ENCODE peak calls at places on chromosomes 16 and 17, in eight cellular contexts. F, B, N, A, E, J, P and L are unnamed samples.
A peak's percentile ranks its signal among the peaks of the same experiment; 100 is the strongest.

GRCh38 chr16:4376126-4376819 is 4.6 kb downstream of the VASN start:
- DNase-seq in J (no peak), E (no peak), B (peak; percentile 81), F (peak; percentile 86), A (no peak), N (no peak), P (no peak), L (no peak)

GRCh38 chr17:72175787-72176515 is 55.1 kb downstream of the SOX9 start:
- DNase-seq in N (no peak), A (peak; percentile 21), J (no peak), B (no peak), P (no peak), F (no peak), E (no peak), L (no peak)

GRCh38 chr17:41537990-41538389 is 9.9 kb upstream of the KRT19 start:
- DNase-seq in E (no peak), J (no peak), N (no peak), P (no peak), A (no peak), F (no peak), B (no peak), L (no peak)

GRCh38 chr17:4487820-4488716 is 10.6 kb upstream of the SPNS2 start:
- DNase-seq in P (no peak), F (no peak), J (no peak), N (no peak), B (no peak), A (no peak), E (no peak), L (no peak)

GRCh38 chr16:52928955-52929354 is 123.7 kb downstream of the CHD9NB start:
- DNase-seq in A (no peak), E (no peak), N (no peak), B (no peak), F (no peak), P (no peak), J (no peak), L (no peak)

GRCh38 chr17:2931426-2931825 is 132.0 kb downstream of the OR1D5 start:
- DNase-seq in E (peak; percentile 34), N (no peak), A (no peak), F (no peak), B (no peak), P (no peak), J (no peak), L (no peak)

GRCh38 chr16:68700120-68700519 is 37.0 kb upstream of the CDH1 start:
- DNase-seq in J (no peak), F (no peak), A (peak; percentile 40), B (no peak), E (no peak), N (no peak), P (no peak), L (no peak)

GRCh38 chr16:79089735-79090284 is 510.7 kb downstream of the MAF start:
- DNase-seq in E (no peak), J (peak; percentile 9), A (no peak), N (no peak), B (peak; percentile 26), F (peak; percentile 21), P (no peak), L (peak; percentile 17)

GRCh38 chr16:17589898-17590297 is 119.1 kb upstream of the XYLT1 start:
- DNase-seq in N (no peak), A (peak; percentile 30), P (no peak), B (no peak), F (no peak), E (no peak), J (no peak), L (no peak)

GRCh38 chr16:8194795-8195194 is 395.5 kb downstream of the TMEM114 start:
- DNase-seq in A (no peak), J (no peak), N (no peak), E (peak; percentile 58), P (no peak), B (no peak), F (no peak), L (no peak)

GRCh38 chr17:17424552-17424951 is 52.2 kb upstream of the MED9 start:
- DNase-seq in F (no peak), E (no peak), P (no peak), A (no peak), J (no peak), B (no peak), N (no peak), L (no peak)

GRCh38 chr16:77838597-77839255 is 50.4 kb downstream of the VAT1L start:
- DNase-seq in E (no peak), A (peak; percentile 78), P (no peak), B (no peak), N (no peak), J (no peak), F (no peak), L (no peak)

GRCh38 chr17:15947331-15947730 is 2.4 kb downstream of the ADORA2B start:
- DNase-seq in B (no peak), A (peak; percentile 39), E (no peak), J (no peak), P (no peak), F (no peak), N (no peak), L (no peak)

GRCh38 chr16:17519041-17519440 is 48.3 kb upstream of the XYLT1 start:
- DNase-seq in B (peak; percentile 70), P (no peak), N (no peak), A (no peak), E (no peak), J (no peak), F (no peak), L (no peak)

GRCh38 chr16:28910046-28911031 is 14.7 kb downstream of the RABEP2 start:
- DNase-seq in N (no peak), P (no peak), B (no peak), E (peak; percentile 9), J (no peak), F (no peak), A (no peak), L (no peak)

GRCh38 chr16:67930191-67930590 is 1.5 kb downstream of the CTRL start:
- DNase-seq in A (no peak), F (no peak), P (no peak), J (no peak), N (no peak), E (no peak), B (no peak), L (no peak)

GRCh38 chr17:70345061-70345460 is 175.7 kb downstream of the KCNJ2 start:
- DNase-seq in A (no peak), N (no peak), J (no peak), B (no peak), E (no peak), P (no peak), F (no peak), L (no peak)

GRCh38 chr17:21288581-21289017 is 4.1 kb downstream of the MAP2K3 start:
- DNase-seq in F (no peak), P (no peak), A (no peak), E (no peak), B (no peak), J (peak; percentile 32), N (no peak), L (no peak)

GRCh38 chr16:72508196-72508595 is 336.2 kb upstream of the PMFBP1 start:
- DNase-seq in P (no peak), J (no peak), F (no peak), E (no peak), B (peak; percentile 43), A (no peak), N (no peak), L (no peak)

GRCh38 chr17:17834974-17835373 is 1.8 kb downstream of the SREBF1 start:
- DNase-seq in A (no peak), J (no peak), F (no peak), B (no peak), E (no peak), P (no peak), N (no peak), L (no peak)

GRCh38 chr17:43790311-43790940 is 10.2 kb downstream of the CFAP97D1 start:
- DNase-seq in A (no peak), E (peak; percentile 21), N (no peak), F (no peak), B (no peak), J (no peak), P (no peak), L (no peak)

GRCh38 chr17:48333034-48333491 is 97.0 kb downstream of the SKAP1 start:
- DNase-seq in N (no peak), E (no peak), F (no peak), B (peak; percentile 0), A (no peak), P (no peak), J (no peak), L (no peak)

GRCh38 chr17:75765981-75766380 is 989 bp upstream of the GALK1 start:
- DNase-seq in A (no peak), P (no peak), J (no peak), B (no peak), E (no peak), F (no peak), N (no peak), L (no peak)

GRCh38 chr16:51276335-51276734 is 125.3 kb upstream of the SALL1 start:
- DNase-seq in J (no peak), E (no peak), N (no peak), P (no peak), B (no peak), F (no peak), A (peak; percentile 26), L (no peak)

GRCh38 chr17:57669671-57670529 is 75.2 kb downstream of the CCDC182 start:
- DNase-seq in A (no peak), B (no peak), E (no peak), P (no peak), J (no peak), F (no peak), N (no peak), L (no peak)

GRCh38 chr17:50318551-50319310 is 27.2 kb upstream of the XYLT2 start:
- DNase-seq in B (no peak), A (no peak), F (no peak), J (no peak), E (no peak), P (no peak), N (no peak), L (no peak)

GRCh38 chr16:83992624-83993023 is 24.6 kb downstream of the NECAB2 start:
- DNase-seq in F (peak; percentile 70), A (peak; percentile 31), J (no peak), P (no peak), B (peak; percentile 56), N (no peak), E (no peak), L (no peak)

GRCh38 chr17:19019041-19019941 is 14.7 kb upstream of the FAM83G start:
- DNase-seq in F (no peak), B (no peak), P (no peak), A (no peak), N (no peak), E (no peak), J (no peak), L (no peak)

GRCh38 chr17:30160419-30161172 is 44.0 kb downstream of the NSRP1 start:
- DNase-seq in J (no peak), N (no peak), A (no peak), P (no peak), B (no peak), E (no peak), F (no peak), L (no peak)

GRCh38 chr17:77090476-77090875 is 50.3 kb upstream of the SEC14L1 start:
- DNase-seq in N (no peak), J (no peak), P (no peak), B (no peak), E (no peak), F (no peak), A (no peak), L (no peak)

GRCh38 chr17:27282054-27282501 is 11.8 kb upstream of the WSB1 start:
- DNase-seq in E (no peak), P (no peak), F (no peak), J (peak; percentile 49), A (no peak), N (no peak), B (peak; percentile 44), L (no peak)

GRCh38 chr17:44086364-44087311 is 16.1 kb downstream of the G6PC3 start:
- DNase-seq in P (no peak), N (no peak), A (peak; percentile 86), F (no peak), E (peak; percentile 97), B (peak; percentile 84), J (no peak), L (no peak)

GRCh38 chr17:2138318-2138717 is 83.4 kb downstream of the HIC1 start:
- DNase-seq in J (peak; percentile 60), A (peak; percentile 51), E (no peak), F (no peak), P (no peak), B (no peak), N (no peak), L (no peak)

GRCh38 chr16:88455610-88456355 is 2.7 kb downstream of the ZFPM1 start:
- DNase-seq in B (peak; percentile 18), P (peak; percentile 47), E (peak; percentile 82), J (peak; percentile 81), F (no peak), N (no peak), A (peak; percentile 46), L (peak; percentile 89)